ENCODE peak calls at places on chromosomes 7 and 10, in eight cellular contexts. U is esophagus squamous epithelium, H is H1, Z is Peyer's patch, D is thyroid gland, M is breast epithelium, L is heart left ventricle, B is HepG2. I is an unnamed sample.

GRCh38 chr7:127650842-127651555 is 995 bp upstream of the SND1 start:
- DNase-seq in U (no peak), H (no peak), Z (no peak), D (peak; percentile 17), M (no peak), L (no peak), B (no peak), I (no peak)

GRCh38 chr7:101691822-101692384 is 62.8 kb upstream of the MYL10 start:
- DNase-seq in U (no peak), H (no peak), Z (peak; percentile 57), D (peak; percentile 16), M (no peak), L (no peak), B (peak; percentile 38), I (no peak)

GRCh38 chr7:157461805-157462771 is 125.3 kb downstream of the DNAJB6 start:
- DNase-seq in U (no peak), H (no peak), Z (peak; percentile 36), D (no peak), M (no peak), L (peak; percentile 12), B (no peak), I (peak; percentile 42)

GRCh38 chr7:70506463-70506862 is 625.5 kb upstream of the GALNT17 start:
- DNase-seq in U (no peak), H (peak; percentile 17), Z (peak; percentile 78), D (no peak), M (no peak), L (no peak), B (peak; percentile 35), I (no peak)

GRCh38 chr10:14838582-14839304 is 637 bp downstream of the HSPA14 start:
- DNase-seq in U (no peak), H (peak; percentile 13), Z (peak; percentile 60), D (peak; percentile 35), M (peak; percentile 28), L (peak; percentile 34), B (peak; percentile 18), I (peak; percentile 44)

GRCh38 chr10:32471232-32471631 is 25.3 kb downstream of the CCDC7 start:
- DNase-seq in U (no peak), H (no peak), Z (no peak), D (no peak), M (no peak), L (no peak), B (no peak), I (no peak)

GRCh38 chr10:75744242-75744641 is 312.8 kb downstream of the LRMDA start:
- DNase-seq in U (no peak), H (no peak), Z (no peak), D (no peak), M (no peak), L (no peak), B (no peak), I (no peak)

GRCh38 chr10:74642901-74643585 is 183.4 kb upstream of the KAT6B start:
- DNase-seq in U (no peak), H (no peak), Z (no peak), D (no peak), M (no peak), L (no peak), B (no peak), I (no peak)

GRCh38 chr10:129096340-129096984 is 370.6 kb upstream of the MGMT start:
- DNase-seq in U (no peak), H (no peak), Z (no peak), D (no peak), M (peak; percentile 27), L (no peak), B (no peak), I (peak; percentile 43)

GRCh38 chr7:28410628-28411578 is 1.4 kb upstream of the CREB5 start:
- DNase-seq in U (no peak), H (no peak), Z (peak; percentile 59), D (no peak), M (no peak), L (peak; percentile 63), B (no peak), I (peak; percentile 26)

GRCh38 chr7:44994877-44995554 is 5.0 kb upstream of the CCM2 start:
- DNase-seq in U (no peak), H (no peak), Z (no peak), D (no peak), M (no peak), L (no peak), B (no peak), I (no peak)

DNA sequence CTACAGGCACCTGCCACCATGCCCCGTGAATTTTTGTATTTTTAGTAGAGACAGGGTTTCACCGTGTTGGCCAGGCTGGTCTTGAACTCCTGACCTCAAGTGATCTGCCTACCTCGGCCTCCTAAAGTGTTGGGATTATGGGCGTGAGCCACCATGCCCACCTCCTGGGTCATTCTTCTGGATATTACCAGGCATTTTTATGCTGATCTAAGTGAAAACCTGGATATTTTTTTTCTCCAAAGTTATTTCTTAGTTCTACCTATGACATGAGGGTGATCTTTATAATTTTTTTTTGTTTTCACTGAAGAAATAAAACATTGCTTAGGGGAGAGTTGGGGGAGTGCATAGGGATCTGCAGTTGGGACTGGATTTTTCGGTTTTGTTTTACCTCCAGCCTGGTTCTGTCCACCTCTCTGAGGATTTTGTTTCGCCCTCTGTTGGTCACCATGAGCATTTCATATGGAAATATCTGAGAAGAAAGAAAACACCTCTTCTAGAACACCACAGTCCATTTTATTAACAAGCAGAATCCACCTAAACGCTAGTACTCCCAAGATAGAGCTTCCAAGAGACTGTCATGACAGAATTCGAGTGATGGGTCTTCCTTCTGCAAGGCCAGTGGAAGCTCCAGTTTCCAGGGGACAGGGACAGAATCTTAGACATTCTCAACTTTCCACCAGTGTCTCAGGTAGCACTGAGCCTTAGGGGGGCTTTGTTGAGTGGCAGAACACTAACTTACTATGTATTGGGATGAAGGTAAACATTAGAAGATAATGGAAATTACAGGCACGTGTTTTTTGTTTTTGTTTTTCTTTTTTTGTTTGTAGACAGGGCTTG is 33.4 kb upstream of the AFAP1L2 start:
- DNase-seq in U (no peak), H (no peak), Z (no peak), D (no peak), M (no peak), L (no peak), B (peak; percentile 12), I (no peak)
- H3K36me3 ChIP-seq in U (peaks cover 26% of the 10 kb centered on the region), H (peaks cover 7% of the 10 kb centered on the region), Z (no peaks in the 10 kb centered on the region), D (peaks cover 43% of the 10 kb centered on the region), M (no peaks in the 10 kb centered on the region), L (peaks cover 97% of the 10 kb centered on the region), B (peaks cover 81% of the 10 kb centered on the region), I (no peaks in the 10 kb centered on the region)

GRCh38 chr10:1035201-1035600 is 9.5 kb upstream of the IDI2 start:
- DNase-seq in U (no peak), H (no peak), Z (no peak), D (no peak), M (no peak), L (no peak), B (no peak), I (no peak)

GRCh38 chr10:1033601-1034000 is 7.9 kb upstream of the IDI2 start:
- DNase-seq in U (no peak), H (no peak), Z (no peak), D (no peak), M (no peak), L (no peak), B (no peak), I (peak; percentile 41)

GRCh38 chr10:1034758-1035157 is 9.1 kb upstream of the IDI2 start:
- DNase-seq in U (no peak), H (no peak), Z (no peak), D (no peak), M (no peak), L (no peak), B (no peak), I (no peak)

GRCh38 chr10:1037098-1037497 is 11.4 kb upstream of the IDI2 start:
- DNase-seq in U (no peak), H (no peak), Z (no peak), D (no peak), M (no peak), L (no peak), B (no peak), I (no peak)

DNA sequence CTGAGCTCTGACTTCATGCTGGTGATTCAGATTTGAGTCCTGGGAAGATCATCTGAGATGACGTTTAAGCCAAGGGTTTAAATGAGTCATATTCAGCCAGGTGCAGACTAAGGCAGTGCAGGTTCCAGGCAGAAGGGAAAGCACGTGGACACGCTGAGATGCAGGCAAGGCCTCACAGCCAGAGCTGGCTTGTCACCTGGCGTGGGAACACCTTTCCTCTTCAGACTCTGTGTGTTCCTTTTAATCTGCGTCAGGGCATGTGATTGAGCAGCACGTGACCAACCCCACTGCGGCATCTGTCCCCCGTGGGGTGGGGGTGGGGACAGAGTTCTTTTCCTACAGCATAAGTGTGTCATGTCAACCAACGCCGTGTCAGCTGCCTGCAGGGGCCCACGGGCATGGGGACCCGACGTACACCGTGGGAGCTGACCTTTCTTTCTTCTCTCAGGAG is 10.7 kb upstream of the IDI2 start:
- DNase-seq in U (no peak), H (no peak), Z (peak; percentile 68), D (no peak), M (no peak), L (no peak), B (no peak), I (no peak)
- TF ChIP-seq POLR2A in U (no peak), H (no peak), Z (no peak), D (no peak), M (no peak), L (no peak), B (no peak), I (no peak)

DNA sequence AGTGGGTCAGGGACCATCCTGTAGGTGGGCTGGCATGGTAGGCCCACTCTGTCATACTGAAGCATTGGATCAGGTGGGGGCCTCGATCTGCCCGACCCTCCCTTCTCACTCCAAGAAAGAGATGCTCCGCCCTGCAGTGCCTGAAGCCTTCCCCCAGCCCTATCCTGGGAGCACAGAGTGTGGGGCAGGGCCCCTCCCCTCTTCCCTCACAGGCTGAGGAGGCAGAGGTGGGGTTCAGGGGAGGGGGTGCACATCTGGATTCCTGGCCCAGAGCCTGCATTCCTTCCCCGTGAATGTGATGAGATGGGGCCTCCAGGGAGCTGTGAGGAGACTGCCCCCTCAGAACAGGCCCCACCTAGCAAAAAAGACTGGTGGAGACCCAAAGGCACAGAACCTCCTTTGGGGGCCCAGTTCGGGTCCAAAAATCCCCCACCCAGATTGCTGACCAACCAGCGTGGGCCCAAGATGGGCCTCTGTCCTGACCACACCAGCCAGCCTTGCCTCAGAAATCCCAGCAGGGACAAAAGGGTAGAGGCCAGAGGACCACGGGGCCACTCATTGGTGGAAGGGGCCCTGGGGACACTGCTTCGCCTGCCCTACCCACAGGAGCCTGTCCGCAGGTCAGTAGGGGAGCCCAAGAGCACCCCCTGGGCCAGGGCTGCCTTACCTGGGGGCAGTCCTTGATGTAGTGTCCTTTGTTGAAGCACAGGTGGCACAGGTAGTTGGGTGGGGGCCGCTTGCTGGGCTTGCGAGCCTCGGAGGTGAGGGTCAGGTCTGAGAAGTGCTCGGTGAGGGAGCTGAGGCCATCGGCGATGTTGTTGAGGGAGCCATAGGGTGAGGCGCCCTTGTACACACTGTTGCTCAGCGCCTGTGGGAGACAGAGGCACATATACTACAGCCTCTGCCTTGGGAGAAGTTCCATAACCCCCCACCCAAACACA is 13.3 kb downstream of the ZCCHC24 start:
- DNase-seq in U (no peak), H (no peak), Z (no peak), D (peak; percentile 2), M (no peak), L (peak; percentile 11), B (no peak), I (no peak)
- H3K27ac ChIP-seq in U (peak overlapping the region; percentile 92), H (no peak overlapping the region), Z (peak overlapping the region; percentile 88), D (no peak overlapping the region), M (peak overlapping the region; percentile 90), L (peak overlapping the region; percentile 94), B (no peak overlapping the region), I (peak overlapping the region; percentile 8)

DNA sequence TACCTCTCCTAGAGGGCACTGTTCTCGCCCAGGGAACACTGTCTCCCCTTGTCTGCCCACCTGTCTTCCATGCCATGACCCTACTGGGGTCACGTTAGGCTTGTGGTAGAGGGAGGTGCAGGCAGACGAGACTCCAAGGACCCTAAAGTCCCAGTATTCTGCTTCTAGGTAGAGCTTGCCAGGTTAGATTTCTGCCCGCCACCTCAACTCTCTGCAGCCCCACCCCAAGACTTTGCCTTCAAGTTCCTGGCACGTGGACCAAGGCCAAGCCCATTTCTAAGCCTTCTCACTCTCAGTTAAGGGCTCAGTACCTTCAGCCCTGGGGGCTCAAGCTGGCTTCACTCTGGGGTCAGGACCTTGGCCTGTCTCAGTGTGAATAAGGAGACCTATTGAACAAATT is 16.1 kb downstream of the PRKAG2 start:
- DNase-seq in U (no peak), H (no peak), Z (no peak), D (no peak), M (no peak), L (no peak), B (no peak), I (no peak)
- H3K36me3 ChIP-seq in U (no peaks in the 10 kb centered on the region), H (no peaks in the 10 kb centered on the region), Z (no peaks in the 10 kb centered on the region), D (no peaks in the 10 kb centered on the region), M (no peaks in the 10 kb centered on the region), L (no peaks in the 10 kb centered on the region), B (no peaks in the 10 kb centered on the region), I (no peaks in the 10 kb centered on the region)